ENCODE peak calls at places on chromosomes 1 and 21, in six cellular contexts. R, O, H, C, F and Q are unnamed samples. For H3K36me3, the result is how much of the 10 kb centered on the place peaks cover.

GRCh38 chr1:119873166-119874025 is 22.9 kb downstream of the ADAM30 start:
- DNase-seq in R (no peak), H (peak), C (no peak), F (no peak), O (peak), Q (no peak)

GRCh38 chr21:45074048-45074817 is at the start of gene ADARB1:
- DNase-seq in R (peak), O (peak), F (no peak), H (peak), C (peak), Q (peak)

GRCh38 chr1:155910621-155911121 is 478 bp downstream of the RIT1 start:
- DNase-seq in F (no peak), H (no peak), O (peak), R (no peak), C (no peak), Q (peak)

GRCh38 chr21:32007461-32007860 is 134.6 kb downstream of the HUNK start:
- DNase-seq in H (no peak), C (no peak), O (peak), R (no peak), F (no peak), Q (no peak)

GRCh38 chr1:211326528-211327340 is at the start of gene TRAF5:
- DNase-seq in R (peak), C (peak), O (peak), F (no peak), H (peak), Q (peak)

GRCh38 chr1:36824390-36824861 is 209.9 kb downstream of the GRIK3 start:
- DNase-seq in H (no peak), F (no peak), C (no peak), R (no peak), O (no peak), Q (peak)

GRCh38 chr1:41811051-41811795 is 107.5 kb downstream of the HIVEP3 start:
- DNase-seq in H (no peak), R (peak), C (no peak), F (no peak), O (peak), Q (no peak)

GRCh38 chr1:67755160-67755559 is 70.2 kb downstream of the GADD45A start:
- DNase-seq in H (no peak), R (no peak), O (no peak), F (no peak), C (no peak), Q (no peak)

GRCh38 chr1:86757272-86757984 is 53.1 kb downstream of the SH3GLB1 start:
- DNase-seq in F (no peak), H (no peak), O (peak), C (no peak), R (no peak), Q (no peak)

GRCh38 chr1:68051475-68051874 is 1.0 kb upstream of the DIRAS3 start:
- DNase-seq in R (no peak), C (peak), F (no peak), H (peak), O (peak), Q (peak)

GRCh38 chr1:50332941-50333594 is 90.2 kb downstream of the DMRTA2 start:
- DNase-seq in F (no peak), O (peak), C (peak), R (peak), H (peak), Q (peak)

GRCh38 chr1:152164542-152165136 is 5.6 kb upstream of the RPTN start:
- DNase-seq in C (no peak), F (no peak), R (no peak), O (no peak), H (peak), Q (no peak)

GRCh38 chr1:25194576-25195020 is 37.7 kb downstream of the SYF2 start:
- DNase-seq in C (no peak), H (no peak), R (no peak), F (no peak), O (peak), Q (no peak)

GRCh38 chr1:2213576-2214505 is 14.3 kb upstream of the SKI start:
- DNase-seq in C (peak), R (peak), H (peak), O (peak), F (no peak), Q (peak)

GRCh38 chr1:33256701-33257387 is 552 bp downstream of the ZNF362 start:
- DNase-seq in H (peak), R (peak), C (peak), O (peak), F (peak), Q (peak)

GRCh38 chr1:243738020-243738419 is 112.0 kb downstream of the AKT3 start:
- DNase-seq in F (no peak), H (no peak), R (no peak), C (no peak), O (no peak), Q (no peak)

GRCh38 chr21:25329227-25329626 is 278.1 kb downstream of the MRPL39 start:
- DNase-seq in H (no peak), F (no peak), O (peak), R (no peak), C (no peak), Q (no peak)

GRCh38 chr1:78678324-78678723 is 28.7 kb downstream of the IFI44 start:
- DNase-seq in F (no peak), O (no peak), H (no peak), C (no peak), R (no peak), Q (no peak)

GRCh38 chr1:6688001-6688400 is 13.6 kb downstream of the DNAJC11 start:
- DNase-seq in C (no peak), H (no peak), O (peak), R (no peak), F (no peak), Q (no peak)

GRCh38 chr21:38979271-38980196 is 173.8 kb downstream of the ETS2 start:
- DNase-seq in F (no peak), O (peak), C (no peak), H (peak), R (no peak), Q (peak)

GRCh38 chr1:11107541-11107940 is 7.9 kb upstream of the EXOSC10 start:
- DNase-seq in H (no peak), R (no peak), C (no peak), F (no peak), O (no peak), Q (no peak)

GRCh38 chr1:26833432-26834405 is 7.2 kb downstream of the ZDHHC18 start:
- DNase-seq in O (no peak), F (no peak), H (peak), C (no peak), R (peak), Q (no peak)

GRCh38 chr1:71270394-71270793 is 189.6 kb upstream of the ZRANB2 start:
- DNase-seq in C (no peak), R (no peak), H (no peak), F (no peak), O (no peak), Q (no peak)

GRCh38 chr1:72018562-72018961 is 263.8 kb downstream of the NEGR1 start:
- DNase-seq in O (no peak), F (no peak), C (no peak), R (no peak), H (no peak), Q (no peak)

GRCh38 chr1:236421022-236421421 is 26.9 kb downstream of the EDARADD start:
- DNase-seq in R (no peak), F (no peak), O (peak), C (no peak), H (no peak), Q (no peak)

GRCh38 chr1:29392486-29393450 is 156.4 kb downstream of the PTPRU start:
- DNase-seq in O (no peak), H (no peak), F (no peak), C (no peak), R (no peak), Q (peak)

GRCh38 chr1:245956225-245956624 is 550.9 kb downstream of the SMYD3 start:
- DNase-seq in C (no peak), R (no peak), H (no peak), F (no peak), O (peak), Q (no peak)

GRCh38 chr1:213082778-213083445 is 31.9 kb downstream of the RPS6KC1 start:
- DNase-seq in F (no peak), O (peak), R (no peak), H (no peak), C (no peak), Q (no peak)

GRCh38 chr1:3283849-3284248 is 170.6 kb upstream of the ARHGEF16 start:
- DNase-seq in H (peak), F (no peak), R (no peak), O (no peak), C (peak), Q (peak)

GRCh38 chr1:31834501-31834900 is 18.7 kb upstream of the SPOCD1 start:
- DNase-seq in F (no peak), O (no peak), R (no peak), H (no peak), C (no peak), Q (peak)

GRCh38 chr1:221371671-221372070 is 370.2 kb downstream of the DUSP10 start:
- DNase-seq in O (no peak), R (no peak), F (no peak), H (no peak), C (no peak), Q (no peak)

GRCh38 chr1:34884961-34885360 is 25.4 kb upstream of the SMIM12 start:
- DNase-seq in C (no peak), H (no peak), R (no peak), F (no peak), O (no peak), Q (peak)
- TF ChIP-seq CTCF in C (no peak), H (peak), R (no peak), F (peak), O (no peak), Q (peak)

DNA sequence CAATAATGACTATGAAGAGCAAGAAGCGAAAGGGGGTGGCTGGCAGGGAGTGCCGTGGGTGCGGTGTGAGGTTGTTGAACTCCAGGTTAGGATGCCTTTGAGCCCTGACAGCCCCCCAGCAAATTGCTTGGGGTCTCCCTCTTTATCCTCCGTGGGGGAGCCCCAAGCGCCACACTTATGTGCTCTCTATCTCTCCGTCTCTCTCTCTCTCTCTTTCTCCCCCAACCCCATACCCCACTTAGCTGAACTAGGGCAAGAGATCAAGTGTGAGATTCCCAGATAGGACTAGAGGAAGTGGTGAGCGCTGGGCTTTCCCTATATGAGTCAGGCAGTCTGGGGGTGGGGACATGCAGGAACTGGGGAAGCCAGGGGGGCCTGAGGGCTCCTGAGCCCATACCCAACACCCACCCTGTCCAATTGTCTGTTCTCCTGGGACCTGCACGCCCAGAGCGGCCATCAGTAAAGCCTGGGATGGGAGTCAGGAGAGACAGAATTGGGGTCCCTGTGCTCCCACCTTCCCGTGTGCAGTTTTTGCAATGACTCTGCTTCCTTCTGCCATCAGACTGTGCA is 7.8 kb downstream of the EFHD2 start:
- DNase-seq in F (no peak), H (peak), O (peak), C (peak), R (peak), Q (no peak)
- H3K36me3 ChIP-seq in F (under half), H (under half), O (under half), C (under half), R (under half), Q (under half)

DNA sequence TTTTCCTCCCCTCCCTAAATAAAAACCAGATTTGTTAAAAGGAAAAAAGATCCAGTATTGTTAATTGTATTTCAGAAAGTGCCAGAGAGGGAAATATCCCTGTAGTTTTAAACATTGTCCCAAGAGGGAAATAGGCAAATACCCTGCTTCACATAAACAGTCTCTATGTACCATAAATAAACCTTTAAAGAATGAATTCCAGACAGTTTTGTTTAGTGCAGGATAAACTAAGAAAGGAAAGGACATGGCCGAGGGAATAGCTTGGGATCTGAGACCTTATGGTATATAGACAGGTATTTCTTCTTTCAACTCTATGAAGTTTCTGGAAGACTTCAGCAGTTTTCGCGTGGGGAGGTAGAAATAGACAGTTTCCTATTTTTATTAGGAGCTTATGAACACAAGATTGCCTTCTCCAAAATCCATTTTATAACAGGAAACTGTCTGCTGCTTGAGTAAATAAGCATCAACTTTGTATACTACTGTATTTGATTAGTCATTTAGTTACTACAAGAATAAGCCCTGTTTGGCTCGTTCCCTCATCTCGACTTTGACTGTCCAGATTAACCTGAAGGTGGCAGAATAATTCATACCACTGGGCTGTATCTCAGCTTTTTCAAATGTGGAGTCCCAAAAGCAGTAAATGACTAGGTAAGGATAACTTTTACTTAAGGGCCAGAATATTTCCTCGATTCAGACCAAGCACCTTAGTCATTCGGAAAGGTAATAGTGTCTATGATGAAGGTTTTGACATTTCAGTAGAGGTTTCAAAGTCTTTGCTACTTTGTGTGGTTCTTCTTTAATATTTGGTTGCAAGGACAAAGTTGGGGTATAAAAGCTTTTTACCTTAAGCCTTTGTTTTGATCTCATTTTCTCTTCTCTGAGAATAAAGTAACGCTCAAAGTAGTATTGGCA is 177.5 kb downstream of the VPS13D start:
- DNase-seq in H (peak), F (peak), R (no peak), O (peak), C (no peak), Q (no peak)
- H3K27ac ChIP-seq in H (peak), F (peak), R (peak), O (no peak), C (no peak), Q (no peak)

GRCh38 chr1:226457307-226457712 is 49.4 kb upstream of the PARP1 start:
- DNase-seq in C (no peak), O (no peak), H (no peak), F (no peak), R (no peak), Q (peak)
- TF ChIP-seq CTCF in C (no peak), O (no peak), H (no peak), F (no peak), R (no peak), Q (peak)

GRCh38 chr1:15034656-15035055 is 118.9 kb upstream of the TMEM51 start:
- DNase-seq in C (no peak), R (no peak), O (no peak), F (no peak), H (no peak), Q (no peak)
- H3K36me3 ChIP-seq in C (under half), R (under half), O (under half), F (under half), H (under half), Q (under half)

GRCh38 chr1:219174672-219175564 is 1.2 kb downstream of the LYPLAL1 start:
- DNase-seq in C (peak), O (peak), F (no peak), R (no peak), H (peak), Q (peak)

GRCh38 chr1:219176168-219176567 is 2.5 kb downstream of the LYPLAL1 start:
- DNase-seq in O (no peak), F (no peak), R (no peak), C (no peak), H (no peak), Q (no peak)

GRCh38 chr1:219177363-219177762 is 3.7 kb downstream of the LYPLAL1 start:
- DNase-seq in H (no peak), R (no peak), F (no peak), O (peak), C (no peak), Q (no peak)

GRCh38 chr1:219177940-219178339 is 4.3 kb downstream of the LYPLAL1 start:
- DNase-seq in F (no peak), C (no peak), O (no peak), R (no peak), H (no peak), Q (no peak)

GRCh38 chr1:219179293-219179692 is 5.6 kb downstream of the LYPLAL1 start:
- DNase-seq in O (peak), C (no peak), F (no peak), H (no peak), R (no peak), Q (no peak)
- H3K27ac ChIP-seq in O (no peak), C (no peak), F (no peak), H (peak), R (no peak), Q (no peak)